ENCODE peak calls at places on chromosome 22, in four cellular contexts. B is foreskin keratinocyte, D is spleen, S is heart right ventricle. N is an unnamed sample.
A peak's percentile ranks its signal among the peaks of the same experiment; 100 is the strongest.

GRCh38 chr22:27253541-27253940 is 548.0 kb downstream of the MN1 start:
- DNase-seq in D (no peak), S (no peak), B (no peak), N (no peak)

GRCh38 chr22:36318442-36318841 is 65.5 kb downstream of the APOL1 start:
- DNase-seq in D (no peak), B (no peak), S (no peak), N (no peak)

GRCh38 chr22:50548046-50548912 is 2.6 kb downstream of the KLHDC7B start:
- DNase-seq in S (no peak), B (no peak), D (peak; percentile 92), N (peak; percentile 85)

GRCh38 chr22:50612715-50613221 is 12.2 kb downstream of the MAPK8IP2 start:
- DNase-seq in D (peak; percentile 71), S (no peak), B (no peak), N (no peak)

GRCh38 chr22:27348634-27349033 is 452.9 kb downstream of the MN1 start:
- DNase-seq in S (no peak), D (no peak), B (no peak), N (no peak)

GRCh38 chr22:42857845-42858481 is 890 bp upstream of the ARFGAP3 start:
- DNase-seq in D (peak; percentile 80), S (peak; percentile 48), B (no peak), N (no peak)

GRCh38 chr22:19516378-19517170 is 7.6 kb downstream of the CLDN5 start:
- DNase-seq in S (no peak), D (no peak), B (no peak), N (no peak)

GRCh38 chr22:26586556-26587325 is 3.2 kb downstream of the TPST2 start:
- DNase-seq in S (no peak), B (no peak), D (peak; percentile 73), N (peak; percentile 57)

GRCh38 chr22:45896153-45896951 is 80.6 kb downstream of the WNT7B start:
- DNase-seq in B (peak; percentile 61), S (no peak), D (no peak), N (peak; percentile 84)

GRCh38 chr22:36252754-36253522 is at the start of gene APOL1:
- DNase-seq in B (no peak), D (peak; percentile 84), S (peak; percentile 66), N (peak; percentile 79)

GRCh38 chr22:39546889-39547586 is 14.5 kb upstream of the RPS19BP1 start:
- DNase-seq in S (no peak), B (no peak), D (no peak), N (no peak)

GRCh38 chr22:39252461-39253391 is 7.9 kb upstream of the PDGFB start:
- DNase-seq in B (no peak), D (no peak), S (no peak), N (no peak)

GRCh38 chr22:50530857-50531545 is 1.2 kb upstream of the TYMP start:
- DNase-seq in S (peak; percentile 86), B (peak; percentile 72), D (peak; percentile 98), N (peak; percentile 97)

GRCh38 chr22:30038219-30038618 is 42.0 kb upstream of the HORMAD2 start:
- DNase-seq in D (no peak), B (peak; percentile 41), S (peak; percentile 25), N (no peak)

GRCh38 chr22:16959345-16959930 is 48.6 kb downstream of the GAB4 start:
- DNase-seq in D (no peak), B (no peak), S (no peak), N (peak; percentile 40)

GRCh38 chr22:38774496-38775166 is 18.8 kb upstream of the SUN2 start:
- DNase-seq in D (no peak), B (no peak), S (no peak), N (no peak)

GRCh38 chr22:35705141-35705540 is 12.5 kb upstream of the APOL5 start:
- DNase-seq in D (no peak), S (no peak), B (peak; percentile 31), N (no peak)

GRCh38 chr22:35589071-35589735 is 27.9 kb downstream of the MB start:
- DNase-seq in B (peak; percentile 92), S (no peak), D (no peak), N (peak; percentile 52)

GRCh38 chr22:32005453-32005852 is 37.6 kb upstream of the SLC5A1 start:
- DNase-seq in D (no peak), B (peak; percentile 40), S (no peak), N (no peak)
- H3K27ac ChIP-seq in D (no peak overlapping the region), B (peak overlapping the region; percentile 42), S (no peak overlapping the region), N (no peak overlapping the region)

DNA sequence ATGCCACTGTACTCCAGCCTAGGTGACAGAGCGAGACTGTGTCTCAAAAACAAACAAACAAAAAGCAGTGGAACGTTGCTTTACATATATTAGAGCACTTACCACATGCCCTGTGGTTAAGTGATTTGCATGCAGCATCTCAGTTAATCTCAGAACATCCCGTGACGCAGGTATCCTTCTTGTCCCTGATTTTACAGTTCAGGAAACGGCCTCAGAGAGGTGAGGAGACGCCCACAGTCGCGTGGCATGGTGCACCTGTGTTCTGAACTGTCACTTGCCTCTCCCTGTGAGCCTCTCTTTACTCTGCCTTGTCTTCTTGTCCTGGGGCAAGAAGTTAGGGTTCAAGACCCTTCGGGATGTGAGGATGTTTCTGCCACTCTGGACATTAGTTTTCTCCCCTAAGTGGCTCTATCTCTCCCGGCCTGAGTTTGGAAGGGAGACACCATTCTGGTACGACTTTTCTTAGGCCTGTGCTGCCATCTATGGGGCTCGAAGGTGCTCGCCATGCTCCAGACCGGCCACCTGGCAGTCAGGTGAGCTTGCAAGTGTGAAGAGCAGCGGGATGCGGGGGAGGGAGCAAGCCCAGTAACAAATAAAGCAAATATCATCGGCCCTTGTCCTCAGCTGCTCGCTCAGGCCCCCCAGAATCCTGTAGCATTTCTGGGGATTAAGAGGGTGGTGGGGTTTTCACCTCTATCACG is 25.6 kb downstream of the YWHAH start:
- DNase-seq in B (peak; percentile 67), S (peak; percentile 36), D (peak; percentile 84), N (peak; percentile 85)
- H3K27ac ChIP-seq in B (peak overlapping the region; percentile 27), S (no peak overlapping the region), D (peak overlapping the region; percentile 58), N (no peak overlapping the region)

GRCh38 chr22:32648486-32648885 is 153.0 kb upstream of the TIMP3 start:
- DNase-seq in D (no peak), S (no peak), B (no peak), N (no peak)

GRCh38 chr22:32653823-32654222 is 147.7 kb upstream of the TIMP3 start:
- DNase-seq in B (no peak), S (no peak), D (no peak), N (no peak)

GRCh38 chr22:32649515-32650200 is 151.8 kb upstream of the TIMP3 start:
- DNase-seq in D (no peak), B (no peak), S (no peak), N (no peak)

GRCh38 chr22:32652609-32653008 is 148.9 kb upstream of the TIMP3 start:
- DNase-seq in D (no peak), S (no peak), B (no peak), N (no peak)

GRCh38 chr22:32650553-32651345 is 150.8 kb upstream of the TIMP3 start:
- DNase-seq in D (no peak), B (no peak), S (no peak), N (no peak)
- H3K27ac ChIP-seq in D (no peak overlapping the region), B (no peak overlapping the region), S (no peak overlapping the region), N (no peak overlapping the region)

GRCh38 chr22:33785283-33785991 is 134.8 kb downstream of the LARGE1 start:
- DNase-seq in D (no peak), B (peak; percentile 86), S (no peak), N (no peak)

GRCh38 chr22:33776491-33776890 is 143.8 kb downstream of the LARGE1 start:
- DNase-seq in B (no peak), S (no peak), D (no peak), N (no peak)

GRCh38 chr22:33781396-33781795 is 138.9 kb downstream of the LARGE1 start:
- DNase-seq in S (peak; percentile 26), B (no peak), D (no peak), N (no peak)

GRCh38 chr22:33779243-33779642 is 141.0 kb downstream of the LARGE1 start:
- DNase-seq in S (no peak), D (no peak), B (no peak), N (no peak)

GRCh38 chr22:33780761-33781160 is 139.5 kb downstream of the LARGE1 start:
- DNase-seq in B (no peak), D (no peak), S (no peak), N (no peak)
- H3K27ac ChIP-seq in B (no peak overlapping the region), D (no peak overlapping the region), S (peak overlapping the region; percentile 52), N (no peak overlapping the region)

GRCh38 chr22:18081416-18081815 is 3.6 kb downstream of the PEX26 start:
- DNase-seq in B (no peak), D (no peak), S (no peak), N (no peak)
- H3K27ac ChIP-seq in B (no peak overlapping the region), D (no peak overlapping the region), S (no peak overlapping the region), N (no peak overlapping the region)

GRCh38 chr22:48900626-48901025 is 927.0 kb downstream of the BRD1 start:
- DNase-seq in B (no peak), D (no peak), S (no peak), N (no peak)
- H3K27ac ChIP-seq in B (no peak overlapping the region), D (no peak overlapping the region), S (no peak overlapping the region), N (no peak overlapping the region)

GRCh38 chr22:40580631-40581030 is 55.9 kb downstream of the MRTFA start:
- DNase-seq in S (no peak), D (no peak), B (no peak), N (no peak)

GRCh38 chr22:40582063-40582462 is 54.5 kb downstream of the MRTFA start:
- DNase-seq in D (no peak), B (no peak), S (no peak), N (no peak)

GRCh38 chr22:40572976-40573375 is 63.5 kb downstream of the MRTFA start:
- DNase-seq in D (no peak), S (no peak), B (no peak), N (no peak)

GRCh38 chr22:40583058-40583741 is 53.3 kb downstream of the MRTFA start:
- DNase-seq in S (no peak), D (no peak), B (no peak), N (no peak)

DNA sequence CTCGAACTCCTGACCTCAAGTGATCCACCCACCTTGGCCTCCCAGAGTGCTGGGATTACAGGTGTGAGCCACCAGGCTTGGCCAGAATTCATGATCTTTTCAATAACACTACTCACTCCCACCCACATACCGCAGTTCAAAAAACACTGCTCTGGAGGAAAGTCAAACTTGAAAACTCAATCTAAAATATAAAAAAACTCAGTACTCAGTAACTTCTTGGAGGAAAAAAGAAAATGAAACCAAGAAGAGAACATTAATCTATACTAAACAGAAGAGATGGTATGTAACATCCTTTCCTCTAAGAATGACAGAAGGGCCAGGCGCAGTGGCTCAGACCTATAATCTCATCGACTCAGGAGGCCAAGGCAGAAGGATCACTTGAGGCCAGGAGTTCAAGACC is 58.3 kb downstream of the MRTFA start:
- DNase-seq in B (no peak), D (no peak), S (no peak), N (no peak)
- H3K27ac ChIP-seq in B (no peak overlapping the region), D (no peak overlapping the region), S (no peak overlapping the region), N (no peak overlapping the region)